ENCODE peak calls at places on chromosomes 1 and 21, in four cellular contexts. R, B, F and A are unnamed samples.

GRCh38 chr1:196002906-196003305 is 605.3 kb downstream of the KCNT2 start:
- DNase-seq in R (no peak), B (no peak), F (no peak), A (no peak)

GRCh38 chr1:78061825-78062523 is 16.2 kb downstream of the GIPC2 start:
- DNase-seq in R (peak), B (no peak), F (no peak), A (peak)

GRCh38 chr1:206050655-206051235 is 2.2 kb upstream of the RHEX start:
- DNase-seq in R (no peak), B (peak), F (no peak), A (no peak)

GRCh38 chr1:42168397-42168682 is 3.8 kb upstream of the GUCA2A start:
- DNase-seq in R (no peak), B (no peak), F (no peak), A (no peak)

GRCh38 chr1:160095382-160096105 is 2.9 kb downstream of the IGSF8 start:
- DNase-seq in R (no peak), B (no peak), F (no peak), A (no peak)

GRCh38 chr1:214280386-214281029 is 451 bp upstream of the SMYD2 start:
- DNase-seq in R (peak), B (no peak), F (no peak), A (peak)

GRCh38 chr21:41678944-41679343 is 87.9 kb downstream of the RIPK4 start:
- DNase-seq in R (peak), B (no peak), F (no peak), A (peak)

GRCh38 chr1:176656257-176656995 is 193.5 kb downstream of the PAPPA2 start:
- DNase-seq in R (peak), B (no peak), F (no peak), A (no peak)

GRCh38 chr1:34292472-34292871 is 115.8 kb downstream of the C1orf94 start:
- DNase-seq in R (no peak), B (no peak), F (no peak), A (peak)

GRCh38 chr21:34983680-34984086 is 65.4 kb downstream of the RUNX1 start:
- DNase-seq in R (peak), B (no peak), F (peak), A (no peak)

GRCh38 chr1:210797422-210797821 is 336.5 kb downstream of the KCNH1 start:
- DNase-seq in R (no peak), B (no peak), F (no peak), A (no peak)

GRCh38 chr1:160987359-160988062 is 32.9 kb upstream of the ITLN2 start:
- DNase-seq in R (no peak), B (no peak), F (no peak), A (peak)

GRCh38 chr1:35079003-35079930 is at the start of gene ZMYM1:
- DNase-seq in R (peak), B (peak), F (peak), A (peak)

GRCh38 chr1:231487019-231487418 is 41.5 kb upstream of the TSNAX start:
- DNase-seq in R (peak), B (no peak), F (no peak), A (peak)

GRCh38 chr21:24738063-24738462 is 869.2 kb downstream of the MRPL39 start:
- DNase-seq in R (no peak), B (no peak), F (no peak), A (no peak)

GRCh38 chr21:45264919-45265515 is 22.7 kb downstream of the POFUT2 start:
- DNase-seq in R (no peak), B (no peak), F (no peak), A (no peak)

GRCh38 chr1:154798645-154799044 is 71.4 kb downstream of the KCNN3 start:
- DNase-seq in R (no peak), B (no peak), F (no peak), A (no peak)

GRCh38 chr1:154866995-154867795 is 2.9 kb downstream of the KCNN3 start:
- DNase-seq in R (peak), B (no peak), F (no peak), A (peak)

GRCh38 chr1:230175839-230176238 is 108.8 kb downstream of the GALNT2 start:
- DNase-seq in R (no peak), B (no peak), F (no peak), A (no peak)

GRCh38 chr1:243708210-243708609 is 141.8 kb downstream of the AKT3 start:
- DNase-seq in R (peak), B (no peak), F (no peak), A (no peak)

GRCh38 chr1:2519029-2519685 is 7.2 kb downstream of the PANK4 start:
- DNase-seq in R (no peak), B (no peak), F (no peak), A (no peak)